ENCODE peak calls at places on chromosomes 1 and 21, in six cellular contexts. J is transverse colon, G is gastrocnemius medialis, A is endothelial cell of umbilical vein, O is upper lobe of left lung, K is A549. R is an unnamed sample.

GRCh38 chr1:54158071-54158470 is 5.3 kb upstream of the CDCP2 start:
- DNase-seq in G (no peak), K (peak), O (peak), A (no peak), J (peak), R (no peak)

GRCh38 chr1:154911691-154912550 is 24.6 kb downstream of the PMVK start:
- DNase-seq in O (no peak), K (no peak), G (no peak), J (no peak), A (no peak), R (no peak)

GRCh38 chr1:81492628-81493027 is 308.1 kb upstream of the ADGRL2 start:
- DNase-seq in K (no peak), J (no peak), O (no peak), A (no peak), G (no peak), R (no peak)

GRCh38 chr1:156868341-156868740 is 7.7 kb downstream of the NTRK1 start:
- DNase-seq in J (no peak), A (no peak), O (peak), G (no peak), K (no peak), R (no peak)

GRCh38 chr1:154729031-154729442 is 121.1 kb upstream of the ADAR start:
- DNase-seq in O (no peak), G (no peak), A (peak), K (peak), J (no peak), R (no peak)

GRCh38 chr1:162702628-162703027 is 70.4 kb downstream of the DDR2 start:
- DNase-seq in A (no peak), G (no peak), O (no peak), J (no peak), K (no peak), R (no peak)

GRCh38 chr1:245201827-245202226 is 47.0 kb downstream of the KIF26B start:
- DNase-seq in J (no peak), A (no peak), O (no peak), K (no peak), G (no peak), R (no peak)

GRCh38 chr1:201556841-201557571 is 18.1 kb downstream of the NAV1 start:
- DNase-seq in K (no peak), A (peak), G (no peak), J (no peak), O (no peak), R (no peak)

GRCh38 chr21:30072496-30072895 is 94.1 kb downstream of the CLDN17 start:
- DNase-seq in J (peak), K (peak), O (no peak), G (no peak), A (no peak), R (no peak)

GRCh38 chr1:112618114-112618720 is 724 bp downstream of the ST7L start:
- DNase-seq in G (no peak), J (no peak), K (peak), O (no peak), A (peak), R (no peak)

GRCh38 chr1:40395211-40396175 is 22.0 kb downstream of the SMAP2 start:
- DNase-seq in G (no peak), K (no peak), A (no peak), J (no peak), O (no peak), R (no peak)

GRCh38 chr1:40392206-40392605 is 18.7 kb downstream of the SMAP2 start:
- DNase-seq in G (no peak), O (no peak), A (no peak), K (no peak), J (no peak), R (no peak)

GRCh38 chr1:40393173-40393572 is 19.6 kb downstream of the SMAP2 start:
- DNase-seq in K (no peak), A (no peak), G (no peak), O (no peak), J (no peak), R (no peak)

GRCh38 chr1:40396420-40396819 is 22.9 kb downstream of the SMAP2 start:
- DNase-seq in J (no peak), G (no peak), K (no peak), O (no peak), A (no peak), R (no peak)

DNA sequence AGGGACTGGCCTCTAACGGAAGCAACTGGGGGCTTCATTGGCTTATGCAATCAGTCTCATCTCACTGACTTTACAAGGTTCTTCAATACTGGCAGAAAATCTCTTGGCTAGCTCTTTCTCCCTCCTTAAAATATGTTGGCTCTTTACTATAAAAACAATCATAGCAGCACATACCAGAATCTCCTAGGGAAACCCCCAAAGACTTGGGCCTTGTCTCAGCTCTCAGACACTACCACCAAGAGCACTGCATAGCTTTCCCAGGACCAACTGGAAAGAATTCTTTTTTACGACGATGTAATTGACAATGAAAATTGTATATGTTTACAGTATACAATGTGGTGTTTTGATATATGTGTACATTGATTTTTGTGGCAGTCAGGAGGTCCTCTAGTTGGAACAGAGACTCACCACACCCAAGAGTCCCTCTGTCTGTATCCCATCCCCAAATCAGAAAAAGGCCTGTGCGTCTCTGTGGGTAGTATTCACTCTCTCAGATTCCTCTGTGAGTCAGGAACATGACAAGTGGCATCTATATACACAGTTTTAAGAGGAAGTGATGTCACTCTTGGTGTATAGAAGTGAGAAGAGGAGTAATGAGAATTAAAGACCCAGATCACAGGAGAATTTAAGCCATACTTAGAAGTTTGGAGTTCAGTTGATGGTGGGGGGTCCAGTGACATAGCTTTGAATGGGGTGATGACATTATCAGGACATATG is 21.1 kb downstream of the SMAP2 start:
- DNase-seq in K (no peak), O (no peak), J (no peak), G (no peak), A (no peak), R (no peak)
- TF ChIP-seq POLR2A in K (no peak), O (peak), J (peak), G (no peak), A (no peak), R (peak)

DNA sequence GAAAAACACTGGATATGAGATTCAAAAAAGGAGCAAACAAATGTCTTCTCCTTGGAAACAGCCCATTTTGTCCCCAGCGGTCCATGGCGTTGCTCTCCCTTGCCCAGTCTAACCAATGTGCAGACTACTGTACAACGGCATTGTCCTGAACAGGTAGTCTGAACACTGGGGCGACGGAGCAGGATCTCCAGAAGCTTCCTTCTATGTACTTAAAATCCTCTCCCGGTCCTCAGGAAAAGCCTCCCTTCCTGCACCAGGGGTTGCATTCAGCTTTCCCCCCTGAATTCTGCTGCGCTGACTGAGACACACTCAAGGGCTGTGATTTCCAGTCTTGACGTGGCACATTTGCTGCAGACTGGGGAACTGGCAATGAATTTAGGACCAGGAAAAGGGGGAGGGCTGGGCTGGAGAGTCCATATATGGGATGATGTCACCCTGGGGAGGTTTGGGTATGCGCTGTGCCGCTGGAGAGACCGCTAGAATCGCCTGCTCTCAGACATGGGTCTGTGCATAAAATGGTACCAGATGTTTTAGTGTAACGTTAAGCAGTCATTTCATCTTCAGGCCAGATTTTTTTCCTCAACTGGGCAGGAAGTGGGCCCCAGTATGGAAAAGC is 275.9 kb upstream of the C1orf105 start:
- DNase-seq in K (no peak), G (peak), A (peak), J (peak), O (no peak), R (no peak)
- TF ChIP-seq POLR2A in K (no peak), G (peak), A (no peak), J (peak), O (no peak), R (peak)

GRCh38 chr1:3074297-3074741 is 5.3 kb downstream of the PRDM16 start:
- DNase-seq in J (no peak), A (no peak), G (no peak), O (no peak), K (peak), R (no peak)
- TF ChIP-seq POLR2A in J (no peak), A (no peak), G (no peak), O (no peak), K (no peak), R (no peak)

DNA sequence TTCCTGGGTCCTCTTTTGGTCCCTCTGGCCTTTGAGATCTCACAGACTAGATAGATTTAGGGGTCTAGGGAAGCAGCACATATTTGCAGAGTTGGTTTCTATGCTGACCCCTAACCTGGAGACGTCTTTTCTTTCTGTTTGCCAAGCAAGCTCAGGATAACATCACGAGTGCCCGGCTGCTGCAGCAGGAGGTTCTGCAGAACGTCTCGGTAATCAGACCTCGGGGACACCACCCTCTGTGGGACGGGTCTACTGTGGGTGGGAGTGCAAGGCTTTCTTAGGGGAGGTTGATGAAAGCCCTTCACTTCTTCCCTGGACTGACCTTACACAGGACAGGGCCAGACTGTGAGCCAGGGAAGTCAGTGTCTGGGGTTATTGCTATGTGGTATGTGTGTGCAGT is 2.9 kb downstream of the IL24 start:
- DNase-seq in K (no peak), A (no peak), J (no peak), G (no peak), O (no peak), R (no peak)
- TF ChIP-seq POLR2A in K (no peak), A (no peak), J (no peak), G (no peak), O (no peak), R (no peak)

DNA sequence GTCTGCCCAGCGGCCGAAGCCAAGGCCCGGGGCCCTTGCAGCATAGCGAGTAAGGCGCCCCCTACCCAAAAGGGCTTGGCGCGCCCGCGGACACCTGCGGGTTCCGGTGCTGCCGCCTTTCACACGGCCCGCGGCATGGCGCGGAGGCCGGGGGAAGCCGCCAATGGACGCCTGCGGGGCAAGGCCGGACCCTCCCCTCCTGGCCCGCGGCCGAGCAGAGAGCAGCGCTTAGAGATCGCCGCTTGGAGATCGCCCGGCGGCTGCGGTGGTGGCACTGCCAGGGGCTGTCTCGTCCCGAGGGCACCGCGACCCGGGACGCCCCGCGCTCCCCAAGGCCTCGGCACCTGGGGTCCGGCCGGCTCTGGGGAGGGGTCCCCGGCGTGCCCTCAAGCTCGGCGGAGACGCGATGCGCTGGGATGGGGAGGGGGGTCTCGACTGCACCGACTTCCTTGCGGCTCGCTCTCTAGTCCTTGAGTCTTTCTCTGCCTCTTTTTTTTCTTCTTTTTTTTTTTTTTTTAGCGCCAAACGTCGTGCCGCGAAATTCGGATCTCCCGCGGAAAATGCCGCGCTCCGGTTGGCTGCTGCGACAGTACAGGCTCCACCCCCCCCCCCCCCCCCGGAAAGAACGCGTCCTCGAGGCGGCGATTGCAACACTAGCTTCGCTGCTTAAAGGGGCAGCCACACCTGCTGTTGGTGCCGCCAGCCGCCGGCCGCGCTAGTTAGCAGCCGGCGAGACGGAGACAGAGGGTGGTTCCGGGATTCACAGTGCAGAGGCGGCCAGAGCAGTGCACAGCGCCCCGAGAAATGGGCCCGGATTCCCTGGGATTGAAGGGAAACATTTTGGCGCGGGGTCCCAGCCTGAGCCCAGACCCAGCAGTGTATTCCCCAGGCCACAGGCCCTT is at the start of gene E2F2:
- DNase-seq in A (peak), J (peak), K (peak), O (peak), G (peak), R (peak)
- TF ChIP-seq POLR2A in A (no peak), J (peak), K (peak), O (no peak), G (no peak), R (no peak)

DNA sequence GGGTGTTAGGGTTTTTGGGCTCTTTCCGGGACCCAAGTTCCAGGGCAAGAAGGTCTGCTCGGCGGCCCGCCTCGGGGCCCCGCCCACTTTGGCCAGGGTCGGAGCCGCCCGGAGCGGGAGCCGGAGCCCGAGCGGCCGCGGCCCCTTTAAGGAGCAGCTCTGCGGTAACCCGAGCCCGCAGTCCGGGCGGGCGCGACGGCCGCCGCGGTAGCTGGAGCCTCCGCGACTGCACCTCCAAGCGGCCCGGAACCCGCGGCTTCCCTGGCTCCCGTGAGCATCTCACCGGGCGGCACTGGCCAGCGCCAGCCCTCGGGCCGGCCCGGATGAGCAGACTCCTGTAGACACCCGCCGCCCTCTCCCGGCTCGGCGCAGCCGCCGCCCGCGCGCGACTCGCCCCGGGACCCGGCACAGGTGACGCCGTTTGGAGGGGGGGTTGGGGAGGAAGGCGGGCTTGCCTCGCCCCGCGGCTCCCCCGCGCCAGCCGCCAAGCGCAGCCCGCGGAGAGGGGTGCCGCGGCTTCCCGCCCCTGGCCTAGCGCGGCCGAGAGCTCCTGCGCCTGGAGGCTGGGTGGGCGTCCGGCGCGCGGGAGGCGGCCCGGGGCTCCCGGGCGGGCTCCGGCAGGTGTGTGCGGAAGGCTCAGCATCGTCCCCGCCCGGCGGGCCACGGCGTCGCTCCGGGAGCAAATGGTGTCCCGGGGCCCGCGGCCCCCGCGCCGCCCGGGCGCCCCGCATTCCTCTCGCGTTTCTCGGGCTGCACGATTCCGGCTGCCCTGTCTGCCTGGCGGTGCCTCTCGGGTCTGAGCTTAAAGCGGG is at the start of gene TLCD4:
- DNase-seq in K (peak), O (peak), J (peak), A (no peak), G (peak), R (no peak)
- TF ChIP-seq POLR2A in K (peak), O (no peak), J (peak), A (no peak), G (peak), R (no peak)